ENCODE peak calls at places on chromosomes 6 and 20, in seven cellular contexts. S is psoas muscle, Z is omental fat pad, H is GM23338, A is IMR-90, B is BJ, P is dorsolateral prefrontal cortex. U is an unnamed sample.

GRCh38 chr20:44357555-44358130 is 2.1 kb downstream of the HNF4A start:
- DNase-seq in S (no peak), Z (no peak), H (no peak), A (no peak), B (no peak), P (no peak), U (no peak)

GRCh38 chr20:63531686-63532448 is 5.3 kb downstream of the PTK6 start:
- DNase-seq in S (peak; percentile 10), Z (no peak), H (no peak), A (no peak), B (no peak), P (no peak), U (no peak)

GRCh38 chr6:131765081-131765852 is 42.6 kb upstream of the ENPP1 start:
- DNase-seq in S (no peak), Z (no peak), H (no peak), A (peak; percentile 74), B (peak; percentile 67), P (no peak), U (no peak)

GRCh38 chr6:53161481-53162009 is 12.9 kb upstream of the GCM1 start:
- DNase-seq in S (no peak), Z (no peak), H (no peak), A (no peak), B (peak; percentile 40), P (no peak), U (no peak)

GRCh38 chr6:148342146-148343027 is at the start of gene SASH1:
- DNase-seq in S (peak; percentile 79), Z (no peak), H (peak; percentile 97), A (peak; percentile 77), B (no peak), P (peak; percentile 63), U (no peak)

GRCh38 chr20:23092409-23092756 is 6.3 kb upstream of the CD93 start:
- DNase-seq in S (no peak), Z (no peak), H (no peak), A (no peak), B (no peak), P (no peak), U (no peak)

GRCh38 chr20:10625641-10626040 is 48.2 kb downstream of the JAG1 start:
- DNase-seq in S (no peak), Z (no peak), H (no peak), A (no peak), B (peak; percentile 71), P (no peak), U (no peak)

GRCh38 chr20:1308702-1309095 is 20.2 kb downstream of the SDCBP2 start:
- DNase-seq in S (no peak), Z (no peak), H (no peak), A (no peak), B (no peak), P (no peak), U (no peak)

GRCh38 chr6:14447240-14447639 is 329.7 kb downstream of the CD83 start:
- DNase-seq in S (no peak), Z (no peak), H (no peak), A (no peak), B (no peak), P (no peak), U (no peak)

GRCh38 chr6:157223486-157223885 is 99.8 kb downstream of the TMEM242 start:
- DNase-seq in S (no peak), Z (no peak), H (no peak), A (no peak), B (no peak), P (no peak), U (no peak)

GRCh38 chr20:19433371-19434316 is 221.2 kb downstream of the SLC24A3 start:
- DNase-seq in S (no peak), Z (no peak), H (no peak), A (no peak), B (peak; percentile 34), P (no peak), U (peak; percentile 26)

DNA sequence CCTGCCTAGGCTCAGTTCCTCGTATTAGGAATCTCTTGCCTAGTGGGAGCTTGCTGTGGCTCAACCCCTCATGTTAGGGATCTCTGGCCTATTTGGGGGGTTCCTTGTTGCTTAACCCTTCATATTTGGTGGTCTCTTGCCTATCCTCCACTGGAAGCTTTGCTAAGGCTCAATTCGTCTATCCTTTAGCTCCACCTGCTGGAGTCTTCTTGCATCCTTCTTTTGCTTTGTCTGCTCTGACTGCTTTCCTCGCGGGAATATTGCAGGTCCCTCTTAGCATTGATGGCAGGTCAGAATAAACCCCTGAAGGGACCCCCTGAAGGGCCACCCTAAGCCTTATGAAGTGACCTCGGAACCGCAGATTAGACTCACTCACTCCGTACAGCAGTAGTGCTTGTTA is 203.0 kb upstream of the TBX18 start:
- DNase-seq in S (no peak), Z (no peak), H (peak; percentile 86), A (peak; percentile 15), B (no peak), P (no peak), U (no peak)
- TF ChIP-seq CTCF in S (no peak), Z (no peak), H (peak; percentile 88), A (peak; percentile 49), B (peak; percentile 63), P (peak; percentile 32), U (peak; percentile 50)

DNA sequence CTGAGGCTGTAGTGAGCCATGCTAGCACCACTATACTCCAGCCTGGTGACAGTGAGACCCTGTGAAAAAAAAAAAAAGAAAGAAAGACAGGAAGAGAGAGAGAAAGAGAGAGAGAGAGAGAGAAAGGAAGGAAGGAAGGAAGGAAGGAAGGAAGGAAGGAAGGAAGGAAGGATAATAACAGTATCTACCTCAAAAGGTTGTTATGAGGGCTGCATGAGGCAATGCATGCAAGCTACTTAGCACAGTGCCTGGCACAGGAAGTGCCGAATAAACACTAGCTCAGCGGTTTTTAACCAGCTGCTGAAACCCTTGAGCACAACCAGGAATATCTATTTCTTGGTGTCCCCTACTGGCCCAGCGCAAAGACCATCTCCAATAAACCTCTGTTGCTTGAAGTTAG is 62.3 kb upstream of the TBC1D7 start:
- DNase-seq in S (no peak), Z (no peak), H (no peak), A (no peak), B (no peak), P (no peak), U (no peak)
- TF ChIP-seq CTCF in S (no peak), Z (no peak), H (no peak), A (no peak), B (no peak), P (no peak), U (no peak)

GRCh38 chr6:137845460-137845859 is 21.6 kb upstream of the TNFAIP3 start:
- DNase-seq in S (no peak), Z (no peak), H (no peak), A (peak; percentile 45), B (no peak), P (no peak), U (no peak)
- TF ChIP-seq CTCF in S (no peak), Z (no peak), H (no peak), A (peak; percentile 37), B (peak; percentile 33), P (no peak), U (no peak)

DNA sequence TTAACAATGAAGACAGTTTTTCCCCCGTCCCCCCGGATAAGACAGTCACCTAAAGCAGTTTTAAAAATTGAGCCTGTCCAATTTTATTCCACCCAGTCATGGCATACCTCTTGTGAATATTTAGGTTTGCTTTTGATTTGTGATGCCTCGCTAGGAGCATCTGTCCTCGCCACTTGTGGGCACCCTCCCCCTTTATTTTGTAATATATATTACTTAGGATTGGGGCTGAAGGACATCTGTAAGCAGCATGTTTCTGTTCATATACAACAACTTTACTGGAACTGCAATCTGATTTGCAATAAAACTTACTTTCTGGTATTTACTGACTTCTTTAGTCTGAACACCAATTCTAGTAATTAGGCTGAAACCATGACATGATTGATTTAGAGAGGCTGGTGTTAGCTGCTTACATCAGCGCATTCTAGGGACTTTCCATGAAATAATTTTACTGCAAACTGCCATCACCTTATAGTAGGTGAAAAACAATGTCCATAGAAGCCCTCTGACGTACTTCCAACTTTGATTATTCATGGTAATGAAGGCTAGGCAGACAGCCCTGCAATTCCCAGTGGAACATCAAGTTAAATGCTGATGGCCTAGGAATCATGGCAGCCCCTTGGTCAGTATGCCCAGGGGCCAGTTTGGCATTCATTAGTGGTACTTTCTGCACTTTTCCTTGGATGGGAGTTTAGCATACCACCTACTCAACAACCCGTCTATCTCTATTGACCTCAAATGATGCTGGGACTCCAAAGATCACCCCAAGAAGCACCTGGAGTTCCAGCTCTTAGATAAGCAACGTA is 132.9 kb upstream of the MCHR2 start:
- DNase-seq in S (no peak), Z (no peak), H (no peak), A (no peak), B (no peak), P (no peak), U (no peak)
- TF ChIP-seq CTCF in S (no peak), Z (no peak), H (peak; percentile 53), A (no peak), B (no peak), P (no peak), U (no peak)

DNA sequence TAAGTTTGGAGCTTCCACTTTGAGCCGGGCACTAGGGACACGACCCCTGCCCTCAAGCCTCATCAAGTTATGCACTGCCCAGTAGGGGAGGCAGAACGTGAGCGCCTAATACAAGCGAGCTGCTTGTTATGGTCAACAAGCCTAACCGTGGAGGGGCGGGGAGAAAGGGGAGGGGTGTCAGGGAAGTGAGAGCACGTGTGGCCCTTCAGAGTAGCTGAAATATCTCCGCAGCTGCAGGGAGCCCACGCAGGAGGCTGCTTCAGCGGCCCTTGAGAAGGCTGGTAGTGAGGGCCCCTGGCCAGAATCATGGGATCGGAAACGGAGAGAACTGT is 713 bp downstream of the ALDH5A1 start:
- DNase-seq in S (peak; percentile 75), Z (no peak), H (peak; percentile 83), A (peak; percentile 14), B (no peak), P (peak; percentile 50), U (no peak)
- TF ChIP-seq CTCF in S (no peak), Z (no peak), H (no peak), A (no peak), B (no peak), P (no peak), U (no peak)

GRCh38 chr20:34322267-34323105 is 19.3 kb upstream of the AHCY start:
- DNase-seq in S (no peak), Z (no peak), H (no peak), A (no peak), B (no peak), P (no peak), U (no peak)
- TF ChIP-seq CTCF in S (no peak), Z (no peak), H (no peak), A (no peak), B (no peak), P (no peak), U (no peak)

GRCh38 chr20:37502654-37503053 is 18.4 kb upstream of the NNAT start:
- DNase-seq in S (no peak), Z (no peak), H (no peak), A (no peak), B (no peak), P (no peak), U (no peak)
- TF ChIP-seq CTCF in S (no peak), Z (no peak), H (no peak), A (no peak), B (no peak), P (no peak), U (no peak)